ENCODE peak calls at places on chromosomes 13 and 19, in eight cellular contexts. W, M, F, I, U, R, V and P are unnamed samples.

GRCh38 chr19:44912854-44913253 is 1.6 kb upstream of the APOC1 start:
- DNase-seq in F (no peak), R (no peak), M (no peak), V (no peak), W (no peak), I (no peak), U (no peak), P (no peak)

GRCh38 chr13:113553541-113554332 is 30.8 kb upstream of the TFDP1 start:
- DNase-seq in W (peak; percentile 12), F (no peak), V (no peak), M (no peak), I (no peak), R (no peak), U (no peak), P (no peak)

GRCh38 chr13:42894765-42895181 is 97.3 kb downstream of the EPSTI1 start:
- DNase-seq in W (peak; percentile 29), I (no peak), V (no peak), F (no peak), U (no peak), R (no peak), M (no peak), P (no peak)

GRCh38 chr19:2084993-2085720 is 11.0 kb downstream of the MOB3A start:
- DNase-seq in R (no peak), W (peak; percentile 73), V (no peak), F (peak; percentile 58), I (no peak), U (no peak), M (no peak), P (peak; percentile 95)

GRCh38 chr19:6519289-6519688 is 11.5 kb upstream of the TNFSF9 start:
- DNase-seq in R (no peak), W (no peak), M (no peak), U (no peak), F (no peak), I (no peak), V (no peak), P (no peak)

GRCh38 chr19:34172661-34173144 is 399 bp downstream of the LSM14A start:
- DNase-seq in R (no peak), U (no peak), F (no peak), I (no peak), V (no peak), W (no peak), M (no peak), P (no peak)

GRCh38 chr13:109309625-109310363 is 476.6 kb downstream of the IRS2 start:
- DNase-seq in M (no peak), W (no peak), I (no peak), F (no peak), U (peak; percentile 54), R (peak; percentile 34), V (no peak), P (no peak)

GRCh38 chr19:35879770-35880317 is 11.5 kb downstream of the APLP1 start:
- DNase-seq in U (peak; percentile 63), I (no peak), M (peak; percentile 99), R (peak; percentile 97), V (peak; percentile 63), W (peak; percentile 93), F (peak; percentile 91), P (peak; percentile 52)

GRCh38 chr13:113976711-113977684 is 3.1 kb upstream of the C13orf46 start:
- DNase-seq in M (no peak), I (no peak), W (no peak), R (peak; percentile 22), U (no peak), V (peak; percentile 38), F (peak; percentile 66), P (no peak)

GRCh38 chr19:44748426-44749254 is at the start of gene BCL3:
- DNase-seq in R (peak; percentile 78), U (peak; percentile 76), I (no peak), M (peak; percentile 25), V (no peak), W (peak; percentile 83), F (peak; percentile 70), P (peak; percentile 76)

GRCh38 chr19:3618144-3618810 is 8.3 kb downstream of the CACTIN start:
- DNase-seq in U (peak; percentile 48), R (peak; percentile 66), I (no peak), F (peak; percentile 40), W (peak; percentile 75), M (peak; percentile 79), V (peak; percentile 15), P (peak; percentile 53)

GRCh38 chr13:111846396-111847174 is 220.4 kb upstream of the SOX1 start:
- DNase-seq in W (no peak), F (no peak), M (peak; percentile 61), U (no peak), V (no peak), R (no peak), I (no peak), P (no peak)

GRCh38 chr19:47446534-47447469 is 24.9 kb downstream of the SLC8A2 start:
- DNase-seq in I (no peak), F (no peak), M (peak; percentile 97), R (no peak), V (no peak), W (peak; percentile 66), U (no peak), P (no peak)

GRCh38 chr19:48856921-48857320 is 11.5 kb downstream of the PLEKHA4 start:
- DNase-seq in I (no peak), M (no peak), U (no peak), F (no peak), V (no peak), R (no peak), W (no peak), P (no peak)

GRCh38 chr19:5339470-5339949 is 1.1 kb downstream of the PTPRS start:
- DNase-seq in M (no peak), R (peak; percentile 42), U (no peak), W (no peak), F (no peak), I (no peak), V (no peak), P (no peak)

GRCh38 chr13:93066187-93066586 is 160.4 kb upstream of the GPC6 start:
- DNase-seq in M (no peak), I (no peak), V (peak; percentile 45), U (no peak), R (no peak), F (no peak), W (no peak), P (no peak)

GRCh38 chr13:113668491-113668971 is 1.5 kb downstream of the GRK1 start:
- DNase-seq in F (no peak), R (peak; percentile 9), U (no peak), V (no peak), W (no peak), I (no peak), M (no peak), P (no peak)

GRCh38 chr13:45180713-45181601 is 19.9 kb downstream of the KCTD4 start:
- DNase-seq in F (no peak), I (no peak), U (no peak), W (no peak), R (no peak), M (no peak), V (no peak), P (no peak)

GRCh38 chr13:75788494-75788991 is 152.4 kb downstream of the LMO7 start:
- DNase-seq in V (peak; percentile 85), M (no peak), I (no peak), R (no peak), F (peak; percentile 60), U (no peak), W (peak; percentile 74), P (no peak)

GRCh38 chr13:50448535-50448981 is 394.9 kb downstream of the DLEU7 start:
- DNase-seq in R (no peak), U (no peak), I (peak; percentile 4), W (no peak), F (no peak), V (no peak), M (no peak), P (no peak)

GRCh38 chr13:72970301-72970880 is 88.4 kb upstream of the KLF5 start:
- DNase-seq in I (no peak), U (no peak), R (no peak), F (no peak), M (no peak), W (no peak), V (no peak), P (no peak)
- H3K27ac ChIP-seq in I (no peak overlapping the region), U (no peak overlapping the region), R (no peak overlapping the region), F (no peak overlapping the region), M (no peak overlapping the region), W (peak overlapping the region; percentile 44), V (no peak overlapping the region), P (no peak overlapping the region)

DNA sequence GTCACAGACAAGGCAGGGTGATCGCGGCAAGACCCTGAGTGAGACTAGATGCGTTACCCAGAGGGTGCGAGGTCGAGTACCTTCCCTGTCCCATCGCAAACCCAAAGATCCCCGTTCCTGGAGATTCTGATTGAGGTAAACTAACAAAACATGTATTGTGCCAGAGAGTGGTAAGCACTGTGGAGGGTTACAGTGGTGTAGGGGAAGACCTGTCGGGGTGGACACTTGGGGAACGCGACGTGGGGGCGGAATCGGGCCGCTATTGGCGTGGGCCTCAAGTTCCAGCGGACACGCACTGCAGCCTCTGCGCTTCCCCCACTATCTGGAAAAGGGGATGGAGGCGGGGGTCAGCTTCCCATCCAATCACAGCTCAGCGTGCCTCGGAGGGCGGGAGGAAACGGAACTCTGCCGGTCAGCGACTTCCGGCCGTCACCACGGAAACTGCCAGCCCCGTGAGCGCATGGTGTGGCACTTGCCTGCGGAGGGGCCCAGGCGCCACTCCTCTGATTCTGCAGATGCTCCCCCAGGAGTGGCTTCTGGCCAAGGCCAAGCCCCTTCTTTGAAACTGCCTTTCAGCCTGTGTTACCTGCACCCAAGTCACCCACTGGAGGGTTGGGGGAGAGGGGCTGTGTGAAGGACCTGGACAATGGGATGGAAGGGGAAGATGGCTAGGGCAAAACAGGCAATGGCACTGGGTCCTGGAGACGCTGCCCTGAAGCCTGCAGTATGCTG is 1.0 kb upstream of the UBE2M start:
- DNase-seq in I (no peak), U (peak; percentile 87), M (peak; percentile 96), F (peak; percentile 93), R (peak; percentile 89), W (peak; percentile 94), V (peak; percentile 77), P (peak; percentile 38)
- TF ChIP-seq CTCF in I (no peak), U (no peak), M (no peak), F (no peak), R (no peak), W (no peak), V (no peak), P (no peak)

GRCh38 chr19:46232938-46233621 is 3.5 kb downstream of the IGFL1 start:
- DNase-seq in F (no peak), I (no peak), U (no peak), V (no peak), R (no peak), W (no peak), M (no peak), P (no peak)
- H3K27ac ChIP-seq in F (no peak overlapping the region), I (no peak overlapping the region), U (no peak overlapping the region), V (no peak overlapping the region), R (no peak overlapping the region), W (no peak overlapping the region), M (no peak overlapping the region), P (no peak overlapping the region)

GRCh38 chr19:11737964-11738745 is 591 bp downstream of the ZNF823 start:
- DNase-seq in V (no peak), W (peak; percentile 89), R (peak; percentile 82), M (peak; percentile 56), I (no peak), F (peak; percentile 73), U (peak; percentile 29), P (no peak)

GRCh38 chr19:11735375-11735774 is 3.4 kb downstream of the ZNF823 start:
- DNase-seq in I (no peak), V (no peak), R (peak; percentile 22), U (no peak), F (peak; percentile 7), M (no peak), W (peak; percentile 56), P (no peak)

GRCh38 chr19:11736696-11737095 is 2.0 kb downstream of the ZNF823 start:
- DNase-seq in V (no peak), R (peak; percentile 18), I (peak; percentile 52), M (peak; percentile 3), W (peak; percentile 31), F (no peak), U (no peak), P (no peak)

GRCh38 chr19:11738746-11739620 is at the start of gene ZNF823:
- DNase-seq in U (peak; percentile 100), I (peak; percentile 95), R (peak; percentile 99), V (peak; percentile 93), M (peak; percentile 100), W (peak; percentile 100), F (peak; percentile 100), P (peak; percentile 97)
- TF ChIP-seq CTCF in U (no peak), I (no peak), R (no peak), V (no peak), M (no peak), W (no peak), F (no peak), P (no peak)